ENCODE peak calls at places on chromosomes 1 and 21, in four cellular contexts. K is choroid plexus epithelial cell, Q is gastrocnemius medialis, E is fibroblast of lung. M is an unnamed sample.

GRCh38 chr1:88680446-88680845 is 3.6 kb upstream of the PKN2 start:
- DNase-seq in K (no peak), Q (no peak), E (no peak), M (no peak)

GRCh38 chr1:85867189-85867588 is 159.0 kb upstream of the ZNHIT6 start:
- DNase-seq in K (no peak), Q (no peak), E (no peak), M (no peak)

GRCh38 chr1:1270813-1271212 is 2.8 kb downstream of the UBE2J2 start:
- DNase-seq in K (no peak), Q (no peak), E (peak), M (no peak)

GRCh38 chr1:19124273-19124672 is 85.8 kb downstream of the UBR4 start:
- DNase-seq in K (no peak), Q (no peak), E (no peak), M (no peak)

GRCh38 chr1:52454779-52455178 is 50.4 kb downstream of the PRPF38A start:
- DNase-seq in K (no peak), Q (no peak), E (no peak), M (no peak)

GRCh38 chr21:38925923-38926322 is 120.2 kb downstream of the ETS2 start:
- DNase-seq in K (peak), Q (peak), E (peak), M (no peak)

GRCh38 chr1:83857108-83857507 is 141.8 kb downstream of the TTLL7 start:
- DNase-seq in K (peak), Q (no peak), E (peak), M (no peak)

GRCh38 chr1:31762726-31763670 is 1.1 kb downstream of the ADGRB2 start:
- DNase-seq in K (no peak), Q (peak), E (peak), M (no peak)

GRCh38 chr1:66330711-66331110 is 203.2 kb upstream of the SGIP1 start:
- DNase-seq in K (peak), Q (no peak), E (peak), M (no peak)

GRCh38 chr1:209580577-209580976 is 2.9 kb upstream of the CAMK1G start:
- DNase-seq in K (no peak), Q (no peak), E (no peak), M (no peak)

GRCh38 chr1:200558866-200559459 is 61.6 kb downstream of the KIF14 start:
- DNase-seq in K (peak), Q (no peak), E (peak), M (no peak)

GRCh38 chr1:153513666-153514065 is 22.1 kb downstream of the S100A6 start:
- DNase-seq in K (no peak), Q (no peak), E (no peak), M (no peak)

GRCh38 chr1:153510984-153511410 is 24.8 kb downstream of the S100A6 start:
- DNase-seq in K (peak), Q (peak), E (peak), M (peak)

GRCh38 chr1:153515504-153516394 is 20.0 kb downstream of the S100A6 start:
- DNase-seq in K (no peak), Q (no peak), E (no peak), M (no peak)

GRCh38 chr1:153509729-153510354 is 25.9 kb downstream of the S100A6 start:
- DNase-seq in K (peak), Q (no peak), E (no peak), M (no peak)

GRCh38 chr1:153513023-153513422 is 22.8 kb downstream of the S100A6 start:
- DNase-seq in K (no peak), Q (no peak), E (no peak), M (no peak)
- TF ChIP-seq CTCF in K (no peak), Q (no peak), E (no peak), M (no peak)

GRCh38 chr1:2918441-2918840 is 102.8 kb upstream of the ACTRT2 start:
- DNase-seq in K (no peak), Q (no peak), E (no peak), M (no peak)

GRCh38 chr1:2917284-2917683 is 104.0 kb upstream of the ACTRT2 start:
- DNase-seq in K (no peak), Q (no peak), E (no peak), M (no peak)

GRCh38 chr1:2914702-2915101 is 106.6 kb upstream of the ACTRT2 start:
- DNase-seq in K (no peak), Q (no peak), E (no peak), M (no peak)

GRCh38 chr1:2916706-2917105 is 104.6 kb upstream of the ACTRT2 start:
- DNase-seq in K (no peak), Q (no peak), E (no peak), M (no peak)

GRCh38 chr1:2916153-2916552 is 105.1 kb upstream of the ACTRT2 start:
- DNase-seq in K (no peak), Q (no peak), E (no peak), M (no peak)
- H3K4me3 ChIP-seq in K (no peak), Q (no peak), E (no peak), M (no peak)

GRCh38 chr21:37072988-37073416 is at the start of the genes PIGP and TTC3:
- DNase-seq in K (peak), Q (peak), E (peak), M (peak)

GRCh38 chr21:37072239-37072987 is 458 bp downstream of the PIGP start:
- DNase-seq in K (peak), Q (no peak), E (peak), M (no peak)

GRCh38 chr21:37074195-37074510 is 1.1 kb downstream of the TTC3 start:
- DNase-seq in K (no peak), Q (no peak), E (no peak), M (no peak)

GRCh38 chr21:37074546-37074945 is 1.5 kb downstream of the TTC3 start:
- DNase-seq in K (no peak), Q (no peak), E (no peak), M (no peak)

GRCh38 chr21:37073417-37074194 is 552 bp downstream of the TTC3 start:
- DNase-seq in K (peak), Q (peak), E (peak), M (peak)
- TF ChIP-seq CTCF in K (no peak), Q (no peak), E (no peak), M (peak)

GRCh38 chr1:6489799-6490180 is 1.7 kb downstream of the PLEKHG5 start:
- DNase-seq in K (peak), Q (no peak), E (peak), M (no peak)

GRCh38 chr1:6491966-6492365 is 499 bp upstream of the PLEKHG5 start:
- DNase-seq in K (no peak), Q (no peak), E (no peak), M (no peak)

GRCh38 chr1:6491480-6491962 is at the start of gene PLEKHG5:
- DNase-seq in K (peak), Q (no peak), E (peak), M (no peak)

GRCh38 chr1:6490181-6491075 is 1.0 kb downstream of the PLEKHG5 start:
- DNase-seq in K (peak), Q (no peak), E (peak), M (no peak)

DNA sequence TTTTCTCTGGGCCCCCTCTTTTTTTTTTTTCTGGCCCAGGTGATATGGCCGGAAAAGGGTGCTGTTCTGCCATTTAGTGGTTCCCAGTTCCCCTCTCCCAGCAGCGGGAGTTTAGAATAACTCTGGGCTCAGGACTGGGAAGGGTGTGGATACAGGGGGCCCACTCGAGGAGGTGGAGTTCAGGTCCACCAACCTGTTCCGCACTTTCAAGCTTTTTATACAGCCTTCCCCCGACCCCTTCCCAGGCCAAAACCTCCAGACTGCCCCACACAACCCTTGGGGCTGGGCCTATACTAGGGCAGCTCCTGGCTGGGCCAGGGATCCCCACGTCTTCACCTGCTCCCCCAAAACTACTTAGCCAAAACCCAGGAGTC is 404 bp downstream of the PLEKHG5 start:
- DNase-seq in K (no peak), Q (no peak), E (no peak), M (no peak)
- H3K4me3 ChIP-seq in K (peak), Q (peak), E (peak), M (peak)

DNA sequence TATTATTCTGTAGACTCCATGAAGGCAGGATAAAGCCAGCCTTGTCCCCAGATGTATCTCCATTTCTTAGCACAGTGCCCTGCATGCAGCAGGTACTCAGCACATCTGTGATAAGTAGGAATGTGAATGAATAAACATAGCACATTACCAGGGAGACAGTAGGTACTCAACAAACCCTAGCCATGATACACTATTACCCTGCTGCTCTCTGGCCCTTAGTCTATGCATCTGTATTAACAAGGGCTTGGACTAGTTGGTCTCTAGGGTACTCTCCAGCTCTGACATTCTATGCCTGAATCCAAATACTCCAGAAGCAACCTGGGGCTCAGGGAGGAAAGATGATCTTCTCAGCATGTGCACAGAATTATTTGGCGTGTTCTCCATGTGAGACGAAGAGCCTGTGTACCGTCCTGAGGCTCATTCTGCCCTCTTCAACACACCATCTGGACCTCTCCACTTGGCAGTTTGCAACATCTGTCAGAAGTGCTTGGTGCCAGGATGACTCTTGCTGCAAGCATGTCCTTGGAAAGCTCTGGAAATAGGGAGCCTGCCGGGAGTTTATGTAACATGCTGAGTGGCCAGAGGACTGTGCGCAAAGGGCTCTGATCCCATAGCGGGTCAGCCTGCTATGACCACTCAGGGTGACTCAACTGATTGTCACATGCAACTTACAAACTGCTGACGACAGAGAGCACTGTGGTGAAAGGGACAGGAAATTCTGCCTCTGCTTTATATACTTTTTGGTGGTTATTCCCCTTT is 228.2 kb upstream of the USP24 start:
- DNase-seq in K (peak), Q (peak), E (peak), M (no peak)
- TF ChIP-seq CTCF in K (no peak), Q (no peak), E (no peak), M (no peak)

GRCh38 chr1:102181341-102181740 is 184.6 kb upstream of the OLFM3 start:
- DNase-seq in K (no peak), Q (no peak), E (no peak), M (no peak)
- H3K4me3 ChIP-seq in K (no peak), Q (no peak), E (no peak), M (no peak)

DNA sequence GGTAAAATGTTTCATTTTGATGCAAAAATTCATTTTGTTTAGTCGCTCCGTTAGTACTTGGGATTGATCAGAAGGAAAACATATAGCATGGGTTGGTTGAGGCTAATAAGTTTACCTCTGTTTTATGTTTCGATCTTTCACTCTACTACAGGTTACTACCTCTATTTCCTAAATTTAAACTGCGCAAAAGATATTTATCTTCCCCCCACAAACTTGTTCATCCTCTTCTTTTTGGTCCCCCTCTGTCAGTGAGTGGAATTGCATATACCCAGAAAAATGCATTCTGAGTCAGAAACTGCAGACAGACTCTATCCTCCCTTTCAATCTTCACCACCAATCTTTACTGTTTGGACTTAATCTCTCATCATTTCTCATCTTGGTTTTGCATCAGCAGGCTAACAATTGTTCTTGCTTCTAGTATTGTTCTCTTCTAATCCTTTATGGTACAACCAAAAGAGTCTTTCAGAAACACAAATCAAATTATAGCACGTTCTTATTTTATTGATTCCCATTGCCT is 316.0 kb upstream of the ADGRL4 start:
- DNase-seq in K (peak), Q (no peak), E (peak), M (no peak)
- TF ChIP-seq CTCF in K (no peak), Q (no peak), E (no peak), M (no peak)

M was measured in GM12864.